ENCODE peak calls at places on chromosomes 2 and 18, in ten cellular contexts. J is cardiac muscle cell; Z is body of pancreas; U is neural crest cell; G is activated CD8-positive, alpha-beta T cell treated with anti-CD3 and anti-CD28 coated beads for 36 hours; S is lower leg skin; L is RWPE1; O is HL-60; F is natural killer cell; C is thyroid gland. D is an unnamed sample.

GRCh38 chr2:72965770-72966430 is 48.6 kb downstream of the EMX1 start:
- DNase-seq in L (no peak), C (no peak), J (no peak), F (no peak), U (no peak), Z (no peak), G (no peak), O (no peak), S (no peak), D (no peak)

GRCh38 chr2:224801360-224801759 is 85.2 kb upstream of the CCDC195 start:
- DNase-seq in O (no peak), J (no peak), F (no peak), U (no peak), C (no peak), Z (no peak), S (no peak), L (no peak), G (no peak), D (no peak)

GRCh38 chr2:110745048-110745447 is 12.7 kb downstream of the ACOXL start:
- DNase-seq in L (no peak), C (no peak), U (no peak), F (no peak), S (no peak), O (no peak), Z (no peak), J (no peak), G (no peak), D (no peak)

GRCh38 chr2:58634653-58635347 is 393.7 kb upstream of the FANCL start:
- DNase-seq in Z (no peak), F (no peak), S (no peak), G (no peak), O (no peak), C (no peak), J (no peak), U (no peak), L (peak), D (no peak)

GRCh38 chr2:20589975-20590703 is 60.8 kb downstream of the HS1BP3 start:
- DNase-seq in U (no peak), O (no peak), G (no peak), L (no peak), J (no peak), Z (no peak), C (no peak), S (peak), F (no peak), D (no peak)

GRCh38 chr2:132415256-132416079 is 1.1 kb upstream of the GPR39 start:
- DNase-seq in U (no peak), L (no peak), F (no peak), J (no peak), S (no peak), G (no peak), C (no peak), Z (no peak), O (no peak), D (no peak)

GRCh38 chr18:79604205-79604912 is 75.2 kb upstream of the CTDP1 start:
- DNase-seq in L (no peak), S (peak), G (no peak), J (no peak), F (no peak), C (no peak), U (no peak), O (no peak), Z (no peak), D (no peak)

GRCh38 chr2:151197184-151198070 is 64.2 kb downstream of the RBM43 start:
- DNase-seq in Z (no peak), C (no peak), O (no peak), L (no peak), G (peak), F (no peak), J (no peak), S (no peak), U (no peak), D (no peak)

DNA sequence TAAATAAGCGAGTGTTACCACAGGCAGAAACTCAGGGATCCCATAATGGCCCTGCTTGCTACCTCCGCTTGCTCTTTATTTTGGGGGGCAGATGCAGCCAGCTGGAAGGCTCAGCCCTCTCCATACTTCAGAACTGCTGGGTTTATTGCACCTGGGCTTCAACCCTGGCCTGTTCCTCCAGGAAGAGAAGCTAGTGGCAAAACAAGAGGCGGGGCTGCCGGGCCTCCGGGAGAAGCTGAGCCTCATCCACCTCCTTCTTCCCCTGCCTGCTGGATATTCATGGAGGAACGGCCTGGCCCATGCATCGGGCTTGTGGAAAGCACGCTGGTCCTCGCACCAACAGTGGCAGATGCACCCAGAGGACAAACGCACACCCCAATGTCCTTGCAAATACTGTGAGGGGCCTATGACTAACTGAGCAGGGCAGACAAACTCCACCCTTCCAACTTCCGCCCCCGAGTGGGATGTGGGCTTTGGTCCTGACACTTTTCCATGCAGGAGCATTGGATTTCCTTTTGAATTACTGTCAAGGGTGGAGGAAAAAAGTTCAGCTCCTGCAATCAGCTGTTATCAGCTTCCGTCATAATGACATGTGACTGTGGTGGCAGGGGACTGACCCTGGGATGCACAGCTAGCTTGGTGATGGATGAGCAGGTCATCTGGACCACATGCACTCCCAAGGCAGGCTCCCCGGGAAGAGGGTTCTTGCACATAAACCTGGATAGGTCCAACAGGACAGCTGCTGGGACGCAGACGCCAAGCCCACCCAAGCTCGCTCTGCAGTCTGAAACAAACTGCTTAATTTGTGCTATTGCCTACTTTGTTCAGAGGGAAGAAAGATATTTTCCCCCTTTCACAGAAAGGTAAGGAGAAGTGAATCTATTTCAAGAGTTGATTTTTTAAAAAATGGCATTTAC is 30.4 kb downstream of the FAM178B start:
- DNase-seq in S (no peak), O (no peak), U (no peak), C (no peak), F (no peak), J (no peak), L (no peak), Z (no peak), G (no peak), D (no peak)
- TF ChIP-seq CTCF in S (no peak), O (no peak), U (no peak), C (no peak), F (no peak), J (no peak), L (no peak), Z (no peak), G (no peak), D (no peak)

GRCh38 chr2:65637061-65637460 is 204.7 kb upstream of the SPRED2 start:
- DNase-seq in L (no peak), Z (no peak), G (no peak), F (no peak), J (no peak), S (no peak), O (no peak), U (no peak), C (no peak), D (no peak)

GRCh38 chr2:65638438-65638837 is 206.0 kb upstream of the SPRED2 start:
- DNase-seq in L (no peak), F (no peak), S (no peak), U (no peak), Z (no peak), J (no peak), C (no peak), O (peak), G (no peak), D (no peak)

GRCh38 chr2:65636024-65636423 is 203.6 kb upstream of the SPRED2 start:
- DNase-seq in Z (no peak), S (no peak), L (no peak), J (no peak), G (no peak), C (no peak), F (no peak), U (no peak), O (no peak), D (no peak)

GRCh38 chr2:65639156-65639876 is 206.9 kb upstream of the SPRED2 start:
- DNase-seq in L (peak), O (no peak), J (no peak), G (no peak), Z (peak), U (no peak), C (no peak), S (no peak), F (no peak), D (no peak)

DNA sequence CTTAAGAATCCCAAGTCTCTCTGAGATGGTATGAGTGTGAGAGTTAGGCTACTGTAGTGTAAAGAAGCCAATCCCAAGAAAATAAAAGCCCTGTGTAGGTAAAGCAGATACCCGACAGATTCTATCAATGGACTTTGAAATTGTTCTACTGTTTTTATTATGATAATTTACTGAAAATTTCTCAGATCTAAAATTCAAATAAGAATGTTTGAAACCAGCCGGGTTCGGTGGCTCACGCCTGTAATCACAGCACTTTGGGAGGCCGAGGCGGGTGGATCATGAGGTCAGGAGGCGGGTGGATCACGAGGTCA is 208.3 kb upstream of the SPRED2 start:
- DNase-seq in C (no peak), U (no peak), G (no peak), L (no peak), F (no peak), O (no peak), J (no peak), Z (no peak), S (no peak), D (no peak)
- TF ChIP-seq CTCF in C (no peak), U (no peak), G (no peak), L (peak), F (peak), O (no peak), J (no peak), Z (no peak), S (no peak), D (no peak)

GRCh38 chr2:216974321-216975302 is 114.7 kb upstream of the TNP1 start:
- DNase-seq in L (no peak), O (no peak), Z (no peak), G (no peak), U (no peak), C (peak), J (no peak), S (no peak), F (no peak), D (no peak)
- TF ChIP-seq CTCF in L (no peak), O (no peak), Z (no peak), G (no peak), U (no peak), C (no peak), J (no peak), S (no peak), F (no peak), D (no peak)

GRCh38 chr2:71618327-71619113 is 165.2 kb downstream of the DYSF start:
- DNase-seq in Z (no peak), L (no peak), J (peak), U (no peak), S (peak), C (no peak), F (peak), O (no peak), G (no peak), D (peak)
- TF ChIP-seq CTCF in Z (no peak), L (no peak), J (no peak), U (no peak), S (no peak), C (no peak), F (no peak), O (no peak), G (no peak), D (no peak)

GRCh38 chr18:31170335-31170734 is 7.7 kb upstream of the DSC1 start:
- DNase-seq in L (no peak), C (no peak), O (no peak), G (no peak), S (no peak), J (no peak), Z (no peak), F (no peak), U (no peak), D (no peak)
- TF ChIP-seq CTCF in L (no peak), C (no peak), O (no peak), G (no peak), S (no peak), J (no peak), Z (no peak), F (no peak), U (no peak), D (no peak)

GRCh38 chr2:131153529-131153928 is 48.4 kb downstream of the PLEKHB2 start:
- DNase-seq in F (no peak), L (no peak), U (no peak), O (no peak), S (no peak), J (no peak), Z (no peak), C (no peak), G (no peak), D (no peak)

GRCh38 chr2:131154071-131154531 is 49.0 kb downstream of the PLEKHB2 start:
- DNase-seq in Z (peak), U (peak), S (peak), F (peak), L (peak), J (peak), C (peak), O (peak), G (peak), D (no peak)

GRCh38 chr2:131155208-131155855 is 50.2 kb downstream of the PLEKHB2 start:
- DNase-seq in Z (no peak), U (no peak), O (no peak), F (no peak), G (no peak), S (no peak), C (no peak), L (no peak), J (no peak), D (no peak)

GRCh38 chr2:131154647-131155046 is 49.5 kb downstream of the PLEKHB2 start:
- DNase-seq in L (no peak), Z (no peak), S (no peak), G (no peak), O (no peak), U (no peak), J (no peak), C (no peak), F (no peak), D (no peak)

DNA sequence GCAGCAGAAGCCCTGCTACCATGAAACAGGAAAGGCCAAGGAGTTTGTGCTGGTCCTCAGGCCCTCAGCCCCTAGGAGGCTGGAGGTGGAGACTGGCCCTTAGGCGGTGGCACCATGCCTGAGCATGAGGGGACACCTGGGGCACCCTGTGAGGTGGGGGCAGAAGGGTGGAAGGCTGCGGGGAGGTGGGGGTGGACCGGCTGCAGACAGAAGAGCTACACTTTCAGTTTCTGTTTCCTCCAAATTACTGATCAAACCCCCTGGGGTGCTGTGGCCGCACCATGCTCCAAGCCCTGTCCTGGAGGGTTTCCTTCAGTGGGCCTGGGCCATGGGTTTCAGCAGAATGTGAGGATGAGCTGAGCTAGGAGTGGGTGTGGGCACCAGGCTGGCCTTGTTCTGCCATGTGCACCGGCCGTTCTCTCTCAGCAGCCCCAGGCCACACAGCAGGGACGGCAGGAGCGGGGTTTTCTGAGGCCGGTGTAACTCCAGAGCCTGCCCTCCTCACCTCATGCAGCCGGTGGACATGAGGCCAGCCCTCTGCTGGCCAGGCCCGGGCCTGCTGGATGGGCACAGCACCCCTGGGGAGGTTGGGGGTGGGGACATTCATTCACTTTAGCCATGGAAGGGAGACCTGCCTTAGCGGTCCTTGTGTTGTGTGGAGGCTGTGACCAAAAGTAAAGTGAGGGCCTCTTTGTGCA is 51.5 kb downstream of the PLEKHB2 start:
- DNase-seq in Z (no peak), L (no peak), J (no peak), U (no peak), O (no peak), G (peak), C (no peak), S (no peak), F (no peak), D (no peak)
- TF ChIP-seq CTCF in Z (no peak), L (no peak), J (no peak), U (no peak), O (no peak), G (no peak), C (no peak), S (no peak), F (no peak), D (peak)

D was measured in type B pancreatic cell.